ENCODE peak calls at places on chromosomes 16 and 17, in six cellular contexts. L is stimulated activated CD4-positive, alpha-beta T cell treated with anti-CD3 and anti-CD28 coated beads, Interleukin-1b, Interleukin-23, amount 100 ng/mL, for 4 hours; H is CD8-positive, alpha-beta memory T cell; J is activated naive CD4-positive, alpha-beta T cell treated with anti-CD3 and anti-CD28 coated beads for 36 hours; G is CD4-positive, alpha-beta T cell; I is HuH-7.5. W is an unnamed sample.
A peak's percentile ranks its signal among the peaks of the same experiment; 100 is the strongest.

GRCh38 chr17:37429442-37429841 is 22.8 kb downstream of the TADA2A start:
- DNase-seq in L (no peak), H (no peak), J (no peak), G (no peak), I (no peak), W (no peak)

GRCh38 chr16:47395733-47396503 is 64.9 kb downstream of the ITFG1 start:
- DNase-seq in L (no peak), H (no peak), J (no peak), G (no peak), I (no peak), W (no peak)

GRCh38 chr16:56558024-56558747 is 6.7 kb upstream of the MT4 start:
- DNase-seq in L (no peak), H (no peak), J (no peak), G (no peak), I (no peak), W (no peak)

GRCh38 chr16:51430716-51431369 is 279.8 kb upstream of the SALL1 start:
- DNase-seq in L (no peak), H (no peak), J (no peak), G (no peak), I (no peak), W (no peak)

GRCh38 chr17:68501074-68501473 is 11.2 kb upstream of the PRKAR1A start:
- DNase-seq in L (no peak), H (no peak), J (no peak), G (no peak), I (no peak), W (no peak)

GRCh38 chr16:88705746-88706287 is 391 bp downstream of the RNF166 start:
- DNase-seq in L (no peak), H (no peak), J (peak; percentile 25), G (no peak), I (peak; percentile 86), W (no peak)

GRCh38 chr17:19513897-19514488 is 19.7 kb upstream of the SLC47A1 start:
- DNase-seq in L (peak; percentile 55), H (peak; percentile 50), J (peak; percentile 80), G (peak; percentile 55), I (peak; percentile 18), W (peak; percentile 76)

GRCh38 chr17:80499961-80500665 is 23.7 kb upstream of the NPTX1 start:
- DNase-seq in L (no peak), H (no peak), J (no peak), G (no peak), I (no peak), W (no peak)

GRCh38 chr17:66114609-66115008 is 77.3 kb downstream of the CEP112 start:
- DNase-seq in L (no peak), H (no peak), J (no peak), G (no peak), I (no peak), W (no peak)

GRCh38 chr16:89549007-89549700 is 11.3 kb upstream of the RPL13 start:
- DNase-seq in L (no peak), H (no peak), J (peak; percentile 25), G (no peak), I (no peak), W (no peak)

GRCh38 chr16:29702307-29702706 is 23.3 kb downstream of the QPRT start:
- DNase-seq in L (peak; percentile 12), H (no peak), J (peak; percentile 33), G (peak; percentile 19), I (no peak), W (no peak)

GRCh38 chr16:80948886-80949502 is 57.7 kb downstream of the CMC2 start:
- DNase-seq in L (no peak), H (peak; percentile 5), J (peak; percentile 62), G (no peak), I (peak; percentile 52), W (no peak)

GRCh38 chr17:28518132-28518531 is 12.0 kb downstream of the FOXN1 start:
- DNase-seq in L (no peak), H (no peak), J (no peak), G (no peak), I (no peak), W (no peak)

GRCh38 chr17:73289549-73290254 is 22.1 kb downstream of the CDC42EP4 start:
- DNase-seq in L (no peak), H (no peak), J (no peak), G (no peak), I (no peak), W (no peak)

GRCh38 chr16:88505405-88506082 is 52.5 kb downstream of the ZFPM1 start:
- DNase-seq in L (peak; percentile 39), H (peak; percentile 63), J (peak; percentile 76), G (peak; percentile 32), I (peak; percentile 97), W (peak; percentile 63)

GRCh38 chr17:32849879-32850278 is 27.0 kb downstream of the MYO1D start:
- DNase-seq in L (no peak), H (no peak), J (no peak), G (no peak), I (no peak), W (no peak)

GRCh38 chr16:31333686-31334649 is 21.0 kb upstream of the ITGAX start:
- DNase-seq in L (no peak), H (no peak), J (peak; percentile 53), G (no peak), I (peak; percentile 45), W (no peak)

GRCh38 chr16:78570409-78571141 is 471.1 kb downstream of the WWOX start:
- DNase-seq in L (no peak), H (no peak), J (no peak), G (no peak), I (no peak), W (no peak)

GRCh38 chr17:13601317-13601775 is 383 bp downstream of the HS3ST3A1 start:
- DNase-seq in L (no peak), H (no peak), J (peak; percentile 12), G (no peak), I (peak; percentile 12), W (no peak)

GRCh38 chr17:42386784-42387183 is 1.5 kb downstream of the STAT3 start:
- DNase-seq in L (no peak), H (no peak), J (no peak), G (no peak), I (no peak), W (no peak)

GRCh38 chr17:13346996-13347762 is 254.6 kb downstream of the HS3ST3A1 start:
- DNase-seq in L (no peak), H (no peak), J (peak; percentile 29), G (no peak), I (no peak), W (no peak)

GRCh38 chr17:62724398-62725146 is 83.5 kb downstream of the MARCHF10 start:
- DNase-seq in L (peak; percentile 68), H (peak; percentile 44), J (peak; percentile 93), G (peak; percentile 48), I (no peak), W (no peak)

GRCh38 chr17:56808503-56808902 is 25.2 kb downstream of the C17orf67 start:
- DNase-seq in L (no peak), H (no peak), J (no peak), G (no peak), I (no peak), W (no peak)

GRCh38 chr16:88730632-88731607 is 24.6 kb downstream of the CTU2 start:
- DNase-seq in L (no peak), H (no peak), J (no peak), G (no peak), I (no peak), W (no peak)

GRCh38 chr16:69083306-69083941 is 22.0 kb upstream of the HAS3 start:
- DNase-seq in L (no peak), H (no peak), J (no peak), G (no peak), I (no peak), W (no peak)

GRCh38 chr16:89332248-89333245 is 115.0 kb downstream of the ZNF778 start:
- DNase-seq in L (no peak), H (no peak), J (no peak), G (no peak), I (no peak), W (no peak)

GRCh38 chr17:49996495-49997255 is 1.7 kb upstream of the DLX3 start:
- DNase-seq in L (peak; percentile 69), H (peak; percentile 56), J (peak; percentile 62), G (peak; percentile 62), I (peak; percentile 72), W (peak; percentile 61)

GRCh38 chr17:64938925-64939474 is 19.7 kb upstream of the LRRC37A3 start:
- DNase-seq in L (peak; percentile 30), H (peak; percentile 21), J (peak; percentile 67), G (peak; percentile 14), I (peak; percentile 24), W (no peak)

GRCh38 chr17:76536511-76537287 is 810 bp downstream of the CYGB start:
- DNase-seq in L (no peak), H (no peak), J (no peak), G (no peak), I (no peak), W (no peak)

GRCh38 chr17:8105957-8106398 is 12.3 kb downstream of the ALOXE3 start:
- DNase-seq in L (no peak), H (no peak), J (no peak), G (no peak), I (no peak), W (no peak)

GRCh38 chr16:49498241-49499017 is 124.8 kb downstream of the C16orf78 start:
- DNase-seq in L (no peak), H (no peak), J (no peak), G (no peak), I (no peak), W (no peak)

GRCh38 chr17:75412455-75413317 is 7.2 kb upstream of the GRB2 start:
- DNase-seq in L (peak; percentile 66), H (peak; percentile 37), J (peak; percentile 87), G (peak; percentile 63), I (peak; percentile 64), W (peak; percentile 66)

GRCh38 chr17:52537368-52537767 is 378.9 kb upstream of the CA10 start:
- DNase-seq in L (no peak), H (no peak), J (no peak), G (no peak), I (no peak), W (no peak)

GRCh38 chr16:57998992-57999365 is 1.5 kb downstream of the ZNF319 start:
- DNase-seq in L (no peak), H (no peak), J (no peak), G (no peak), I (no peak), W (no peak)

GRCh38 chr17:21495281-21495680 is 119.1 kb downstream of the KCNJ12 start:
- DNase-seq in L (no peak), H (no peak), J (no peak), G (no peak), I (no peak), W (no peak)

GRCh38 chr17:81516439-81516838 is 3.8 kb upstream of the ACTG1 start:
- DNase-seq in L (no peak), H (no peak), J (no peak), G (no peak), I (no peak), W (peak; percentile 41)